ENCODE peak calls at places on chromosome 13, in six cellular contexts. I, B, S, L, W and R are unnamed samples.

GRCh38 chr13:111004444-111004843 is 89.6 kb upstream of the ANKRD10 start:
- DNase-seq in B (no peak), W (no peak), L (no peak), S (no peak), I (no peak), R (no peak)

GRCh38 chr13:44971656-44972595 is 17.3 kb downstream of the NUFIP1 start:
- DNase-seq in W (no peak), B (no peak), L (no peak), S (peak), I (no peak), R (no peak)

GRCh38 chr13:109762791-109763190 is 23.6 kb downstream of the IRS2 start:
- DNase-seq in B (no peak), L (no peak), W (no peak), S (no peak), I (no peak), R (no peak)

GRCh38 chr13:107680115-107680514 is 535.2 kb downstream of the LIG4 start:
- DNase-seq in W (no peak), S (peak), L (no peak), I (no peak), B (no peak), R (no peak)

GRCh38 chr13:72638059-72638815 is 89.2 kb downstream of the MZT1 start:
- DNase-seq in B (no peak), L (no peak), W (no peak), S (no peak), I (no peak), R (no peak)

GRCh38 chr13:95404141-95404882 is 103.1 kb upstream of the ABCC4 start:
- DNase-seq in I (peak), S (peak), W (peak), B (peak), L (peak), R (no peak)

GRCh38 chr13:33639640-33640080 is 178.3 kb upstream of the RFC3 start:
- DNase-seq in W (no peak), L (no peak), B (no peak), I (no peak), S (no peak), R (no peak)

GRCh38 chr13:79749985-79750551 is 269.1 kb downstream of the NDFIP2 start:
- DNase-seq in B (peak), L (no peak), I (no peak), W (peak), S (peak), R (peak)

GRCh38 chr13:41059896-41060722 is 1.2 kb upstream of the WBP4 start:
- DNase-seq in I (peak), S (peak), B (peak), W (peak), L (peak), R (no peak)

GRCh38 chr13:95122063-95122462 is 179.2 kb downstream of the ABCC4 start:
- DNase-seq in S (no peak), L (no peak), W (no peak), B (no peak), I (no peak), R (no peak)

GRCh38 chr13:111640476-111640875 is 320.0 kb downstream of the TEX29 start:
- DNase-seq in I (no peak), W (no peak), S (no peak), B (no peak), L (no peak), R (no peak)

GRCh38 chr13:90103099-90103784 is 1244.2 kb upstream of the MIR17HG start:
- DNase-seq in B (no peak), L (no peak), W (no peak), I (no peak), S (no peak), R (no peak)

GRCh38 chr13:27973291-27973690 is 4.2 kb upstream of the CDX2 start:
- DNase-seq in S (no peak), L (no peak), B (no peak), W (no peak), I (no peak), R (no peak)

GRCh38 chr13:100674363-100674847 is at the start of gene TMTC4:
- DNase-seq in I (peak), B (no peak), S (no peak), L (no peak), W (no peak), R (no peak)

GRCh38 chr13:65508745-65509144 is 1721.4 kb downstream of the PCDH9 start:
- DNase-seq in B (no peak), L (no peak), I (no peak), W (no peak), S (no peak), R (no peak)

GRCh38 chr13:25170554-25171107 is 1.5 kb downstream of the AMER2 start:
- DNase-seq in I (no peak), L (no peak), B (no peak), W (no peak), S (peak), R (no peak)

GRCh38 chr13:100234524-100235136 is 145.7 kb downstream of the PCCA start:
- DNase-seq in B (no peak), I (peak), S (peak), L (no peak), W (peak), R (no peak)

GRCh38 chr13:21320642-21321034 is 138.5 kb downstream of the ZDHHC20 start:
- DNase-seq in I (no peak), L (no peak), B (no peak), S (no peak), W (no peak), R (no peak)

GRCh38 chr13:98507060-98507797 is 69.7 kb downstream of the STK24 start:
- DNase-seq in L (no peak), S (peak), W (no peak), I (no peak), B (peak), R (peak)

GRCh38 chr13:110391273-110391672 is 84.2 kb downstream of the COL4A2 start:
- DNase-seq in B (no peak), S (peak), W (no peak), I (no peak), L (no peak), R (no peak)

GRCh38 chr13:58991826-58992477 is 1171.8 kb downstream of the DIAPH3 start:
- DNase-seq in I (no peak), W (no peak), S (no peak), B (no peak), L (no peak), R (no peak)

GRCh38 chr13:97395437-97396136 is 38.4 kb upstream of the RAP2A start:
- DNase-seq in S (peak), W (peak), I (no peak), B (no peak), L (no peak), R (no peak)

GRCh38 chr13:31862828-31863227 is 123.5 kb downstream of the RXFP2 start:
- DNase-seq in B (no peak), S (no peak), I (no peak), W (no peak), L (no peak), R (no peak)

GRCh38 chr13:30737511-30738342 is 2.4 kb downstream of the ALOX5AP start:
- DNase-seq in W (no peak), I (peak), L (no peak), B (no peak), S (no peak), R (no peak)
- H3K4me3 ChIP-seq in W (no peak), I (no peak), L (peak), B (no peak), S (no peak), R (no peak)

DNA sequence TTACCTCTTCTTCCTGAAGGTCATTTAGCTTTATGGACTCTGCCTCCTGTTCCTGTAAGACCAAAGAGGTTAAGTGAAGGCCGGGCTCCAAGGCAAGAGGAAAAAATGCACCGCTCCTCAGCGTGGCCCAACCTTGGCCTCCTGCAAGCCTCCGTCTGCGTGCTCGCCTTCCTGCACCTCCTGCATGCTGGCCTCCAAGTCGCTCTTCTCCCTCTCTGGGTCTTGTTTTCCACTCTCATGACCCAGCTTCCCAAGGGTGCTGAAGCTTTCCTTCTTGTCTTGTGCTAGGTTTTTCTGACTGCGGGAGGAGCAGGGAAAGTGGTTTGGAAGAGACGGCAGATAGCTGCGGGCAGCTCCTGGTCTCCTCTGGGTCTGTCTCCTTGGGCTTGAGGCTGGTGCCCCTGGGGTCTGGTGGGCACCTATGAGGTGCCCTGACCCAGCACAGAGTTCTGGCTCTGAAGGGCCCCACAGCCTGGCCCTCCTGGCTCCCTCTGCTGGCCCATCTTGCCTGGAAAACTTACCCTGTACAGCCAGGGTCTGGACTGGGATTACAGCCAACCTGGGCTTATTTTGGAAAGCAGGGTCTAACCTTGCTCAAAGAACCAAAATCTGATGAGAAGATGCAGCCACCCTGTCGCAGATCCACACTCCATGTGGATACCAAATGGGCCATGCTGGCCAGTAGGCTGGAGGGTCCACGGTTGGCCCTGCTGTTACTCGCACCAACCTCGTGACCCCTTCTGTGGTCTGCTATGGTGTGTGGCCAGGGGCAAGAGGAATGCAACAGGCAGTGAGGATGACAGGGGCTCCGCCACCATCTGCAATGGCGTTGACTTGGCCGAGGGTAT is 5.2 kb downstream of the C13orf46 start:
- DNase-seq in L (peak), B (no peak), W (no peak), I (no peak), S (no peak), R (no peak)
- TF ChIP-seq CTCF in L (no peak), B (no peak), W (no peak), I (peak), S (peak), R (peak)

GRCh38 chr13:102690883-102691282 is 4.0 kb downstream of the METTL21C start:
- DNase-seq in B (no peak), S (no peak), I (no peak), W (no peak), L (no peak), R (no peak)

GRCh38 chr13:102696465-102696864 is 1.6 kb upstream of the METTL21C start:
- DNase-seq in B (no peak), I (no peak), L (no peak), S (no peak), W (no peak), R (no peak)

GRCh38 chr13:102693781-102694180 is 1.1 kb downstream of the METTL21C start:
- DNase-seq in I (no peak), W (no peak), B (no peak), L (no peak), S (peak), R (no peak)

GRCh38 chr13:102694944-102695343 is at the start of gene METTL21C:
- DNase-seq in S (no peak), B (no peak), I (no peak), L (no peak), W (no peak), R (no peak)

DNA sequence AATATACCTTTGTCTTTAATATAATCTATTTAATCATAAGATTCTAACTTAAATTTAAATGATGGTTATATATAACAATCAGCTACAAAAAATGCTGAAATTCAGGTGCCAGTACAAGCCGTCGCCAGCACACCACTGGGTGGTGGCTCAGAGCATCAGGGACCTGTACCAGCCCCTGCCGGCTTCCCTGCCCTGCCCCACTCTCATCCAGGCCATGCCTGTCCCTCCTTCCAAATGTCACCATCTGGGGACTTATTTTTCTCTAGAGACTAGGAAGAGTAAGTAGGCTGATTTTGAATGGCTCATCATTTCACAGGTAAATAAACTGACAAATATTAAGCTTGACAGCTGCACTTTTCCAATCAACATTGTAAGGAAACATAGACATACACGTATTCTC is 1.6 kb downstream of the METTL21C start:
- DNase-seq in W (no peak), L (no peak), S (no peak), B (no peak), I (no peak), R (no peak)
- H3K4me3 ChIP-seq in W (no peak), L (no peak), S (no peak), B (no peak), I (no peak), R (no peak)

GRCh38 chr13:75258159-75258782 is 223.7 kb downstream of the TBC1D4 start:
- DNase-seq in S (peak), B (no peak), L (no peak), W (no peak), I (peak), R (no peak)
- TF ChIP-seq CTCF in S (peak), B (peak), L (peak), W (peak), I (peak), R (peak)

GRCh38 chr13:77919351-77920294 is 992 bp upstream of the EDNRB start:
- DNase-seq in B (no peak), W (no peak), S (peak), I (peak), L (no peak), R (no peak)

GRCh38 chr13:77909827-77910226 is 8.8 kb downstream of the EDNRB start:
- DNase-seq in B (no peak), L (no peak), I (no peak), S (no peak), W (no peak), R (no peak)

GRCh38 chr13:77916481-77916880 is 2.1 kb downstream of the EDNRB start:
- DNase-seq in S (no peak), W (no peak), L (no peak), B (no peak), I (no peak), R (no peak)

GRCh38 chr13:77918391-77919261 is at the start of gene EDNRB:
- DNase-seq in S (peak), L (no peak), W (no peak), I (peak), B (no peak), R (no peak)

DNA sequence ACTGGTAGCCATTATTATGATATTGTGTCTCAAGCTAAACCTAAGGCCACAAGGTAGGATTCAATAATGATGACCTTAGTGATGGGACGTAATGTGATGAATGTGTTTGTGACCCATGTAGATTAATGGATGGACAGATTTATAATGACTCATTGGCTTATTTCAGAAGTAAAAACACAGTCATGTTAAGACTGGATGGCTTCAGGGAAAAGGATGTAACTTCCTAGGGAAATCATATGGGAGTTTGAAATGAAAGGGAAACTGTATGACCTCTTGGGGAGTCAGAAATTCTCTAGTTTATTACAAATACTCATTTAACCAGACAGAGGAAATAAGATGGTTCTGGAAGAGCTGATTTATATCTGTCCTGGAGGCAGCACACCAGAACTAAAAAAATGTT is 3.0 kb downstream of the EDNRB start:
- DNase-seq in B (no peak), W (no peak), L (no peak), I (no peak), S (no peak), R (no peak)
- H3K4me3 ChIP-seq in B (no peak), W (no peak), L (no peak), I (no peak), S (no peak), R (no peak)

DNA sequence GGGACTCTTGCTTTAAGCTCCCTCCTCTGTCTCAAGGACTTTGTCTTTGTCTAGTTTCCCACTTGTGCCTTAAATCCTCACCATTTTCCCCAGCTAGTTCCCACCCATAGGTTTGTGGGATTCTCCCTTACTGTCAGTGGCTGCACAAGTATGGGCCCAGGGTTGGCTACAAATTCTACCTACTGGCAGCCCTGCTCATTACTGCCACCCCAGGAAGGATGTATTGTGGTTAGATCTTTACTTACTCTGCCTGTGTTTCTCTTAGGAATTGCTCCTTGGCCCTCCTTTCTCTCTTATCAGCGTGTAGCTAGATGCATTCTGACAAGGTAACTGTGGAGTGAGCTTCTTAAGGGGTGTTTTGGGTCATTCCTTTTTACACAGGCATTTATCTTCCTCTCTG is 413.5 kb upstream of the PCDH9 start:
- DNase-seq in L (no peak), W (no peak), I (no peak), S (no peak), B (no peak), R (no peak)
- TF ChIP-seq CTCF in L (no peak), W (no peak), I (no peak), S (peak), B (no peak), R (no peak)

GRCh38 chr13:93660664-93661063 is 434.1 kb downstream of the GPC6 start:
- DNase-seq in S (no peak), W (no peak), L (no peak), I (no peak), B (no peak), R (no peak)
- H3K4me3 ChIP-seq in S (no peak), W (no peak), L (no peak), I (no peak), B (no peak), R (no peak)

GRCh38 chr13:42113478-42113877 is 65.0 kb downstream of the DGKH start:
- DNase-seq in I (no peak), W (no peak), L (no peak), B (no peak), S (no peak), R (no peak)

GRCh38 chr13:42109957-42110356 is 61.5 kb downstream of the DGKH start:
- DNase-seq in B (no peak), W (no peak), S (peak), I (no peak), L (no peak), R (no peak)

GRCh38 chr13:42108217-42108616 is 59.8 kb downstream of the DGKH start:
- DNase-seq in S (no peak), B (no peak), W (no peak), L (no peak), I (no peak), R (no peak)

GRCh38 chr13:42112864-42113263 is 64.4 kb downstream of the DGKH start:
- DNase-seq in S (no peak), B (no peak), W (no peak), L (no peak), I (no peak), R (no peak)

GRCh38 chr13:42110410-42111155 is 62.1 kb downstream of the DGKH start:
- DNase-seq in I (peak), B (no peak), W (peak), L (no peak), S (peak), R (peak)
- TF ChIP-seq CTCF in I (peak), B (peak), W (peak), L (peak), S (peak), R (peak)